ENCODE peak calls at places on chromosomes 3 and 15, in ten cellular contexts. L is mesothelial cell of epicardium, M is esophagus squamous epithelium, N is stomach, X is HL-60, P is neural progenitor cell, S is upper lobe of right lung, Y is body of pancreas, J is fibroblast of villous mesenchyme, G is WERI-Rb-1. R is an unnamed sample.

GRCh38 chr15:39685999-39686613 is 96.5 kb downstream of the FSIP1 start:
- DNase-seq in L (no peak), M (no peak), N (no peak), X (peak), P (peak), S (no peak), Y (peak), J (peak), G (peak), R (peak)

GRCh38 chr3:110343376-110343775 is 728.2 kb upstream of the NECTIN3 start:
- DNase-seq in L (no peak), M (no peak), N (no peak), X (no peak), P (peak), S (no peak), Y (no peak), J (peak), G (peak), R (no peak)

GRCh38 chr15:48833526-48833925 is 22.7 kb upstream of the CEP152 start:
- DNase-seq in L (no peak), M (no peak), N (no peak), X (no peak), P (no peak), S (no peak), Y (no peak), J (no peak), G (no peak), R (no peak)

GRCh38 chr15:66566963-66567531 is 1.2 kb upstream of the LCTL start:
- DNase-seq in L (peak), M (no peak), N (peak), X (peak), P (peak), S (peak), Y (peak), J (peak), G (peak), R (peak)

GRCh38 chr15:61205427-61205826 is 23.7 kb downstream of the RORA start:
- DNase-seq in L (no peak), M (no peak), N (no peak), X (no peak), P (no peak), S (no peak), Y (no peak), J (no peak), G (no peak), R (no peak)

GRCh38 chr3:46549989-46550388 is 16.1 kb downstream of the LRRC2 start:
- DNase-seq in L (no peak), M (no peak), N (no peak), X (peak), P (no peak), S (no peak), Y (no peak), J (no peak), G (no peak), R (no peak)

GRCh38 chr3:13142552-13143380 is 69.5 kb upstream of the IQSEC1 start:
- DNase-seq in L (no peak), M (no peak), N (no peak), X (no peak), P (no peak), S (peak), Y (no peak), J (no peak), G (no peak), R (no peak)

GRCh38 chr15:63156708-63157065 is 590 bp downstream of the RPS27L start:
- DNase-seq in L (no peak), M (no peak), N (no peak), X (peak), P (peak), S (no peak), Y (peak), J (peak), G (peak), R (peak)

GRCh38 chr3:60935709-60936108 is 315.5 kb downstream of the FHIT start:
- DNase-seq in L (no peak), M (no peak), N (no peak), X (no peak), P (no peak), S (no peak), Y (no peak), J (peak), G (no peak), R (no peak)

GRCh38 chr3:45035441-45036301 is 9.6 kb downstream of the CLEC3B start:
- DNase-seq in L (no peak), M (no peak), N (no peak), X (no peak), P (peak), S (peak), Y (no peak), J (peak), G (no peak), R (no peak)

GRCh38 chr3:114565201-114565600 is 271.4 kb downstream of the TIGIT start:
- DNase-seq in L (no peak), M (no peak), N (no peak), X (no peak), P (no peak), S (no peak), Y (peak), J (peak), G (no peak), R (no peak)

GRCh38 chr15:70328137-70329115 is 230.7 kb upstream of the TLE3 start:
- DNase-seq in L (no peak), M (no peak), N (no peak), X (peak), P (no peak), S (no peak), Y (peak), J (peak), G (no peak), R (peak)

GRCh38 chr15:92438471-92438870 is 44.8 kb downstream of the ST8SIA2 start:
- DNase-seq in L (no peak), M (no peak), N (no peak), X (no peak), P (no peak), S (no peak), Y (no peak), J (no peak), G (no peak), R (no peak)

GRCh38 chr15:35014265-35014664 is 26.2 kb upstream of the ZNF770 start:
- DNase-seq in L (no peak), M (no peak), N (no peak), X (no peak), P (no peak), S (no peak), Y (no peak), J (no peak), G (no peak), R (no peak)

GRCh38 chr3:169744332-169745054 is 20.4 kb downstream of the TERC start:
- DNase-seq in L (no peak), M (no peak), N (no peak), X (no peak), P (peak), S (no peak), Y (no peak), J (peak), G (no peak), R (no peak)

GRCh38 chr15:52528465-52529288 is at the start of gene MYO5A:
- DNase-seq in L (peak), M (peak), N (peak), X (peak), P (peak), S (peak), Y (peak), J (peak), G (peak), R (peak)

GRCh38 chr15:41607033-41607432 is 48.0 kb downstream of the TYRO3 start:
- DNase-seq in L (no peak), M (no peak), N (no peak), X (no peak), P (no peak), S (no peak), Y (no peak), J (peak), G (no peak), R (no peak)

GRCh38 chr3:42090973-42091731 is at the start of gene TRAK1:
- DNase-seq in L (no peak), M (no peak), N (no peak), X (no peak), P (no peak), S (no peak), Y (no peak), J (peak), G (no peak), R (no peak)

GRCh38 chr3:151976211-151977050 is 103.0 kb downstream of the SUCNR1 start:
- DNase-seq in L (no peak), M (no peak), N (no peak), X (no peak), P (no peak), S (no peak), Y (peak), J (peak), G (no peak), R (no peak)

GRCh38 chr3:65751123-65751700 is 287.5 kb downstream of the MAGI1 start:
- DNase-seq in L (no peak), M (no peak), N (peak), X (peak), P (peak), S (no peak), Y (peak), J (peak), G (peak), R (peak)

GRCh38 chr3:122621112-122621511 is 43.7 kb downstream of the PARP15 start:
- DNase-seq in L (no peak), M (no peak), N (no peak), X (no peak), P (no peak), S (no peak), Y (no peak), J (no peak), G (no peak), R (peak)

GRCh38 chr3:3739345-3740060 is 59.7 kb upstream of the LRRN1 start:
- DNase-seq in L (no peak), M (no peak), N (no peak), X (no peak), P (peak), S (no peak), Y (no peak), J (no peak), G (no peak), R (no peak)

GRCh38 chr3:101182734-101183133 is 137.6 kb downstream of the IMPG2 start:
- DNase-seq in L (no peak), M (no peak), N (no peak), X (no peak), P (no peak), S (no peak), Y (no peak), J (peak), G (no peak), R (no peak)

GRCh38 chr3:137760341-137761098 is 3.6 kb upstream of the SOX14 start:
- DNase-seq in L (no peak), M (no peak), N (no peak), X (no peak), P (peak), S (no peak), Y (no peak), J (no peak), G (no peak), R (no peak)

GRCh38 chr3:190261015-190261414 is 61.2 kb downstream of the CLDN1 start:
- DNase-seq in L (no peak), M (no peak), N (no peak), X (no peak), P (no peak), S (no peak), Y (no peak), J (peak), G (no peak), R (no peak)

GRCh38 chr15:76449455-76449854 is 112.9 kb downstream of the ISL2 start:
- DNase-seq in L (no peak), M (no peak), N (no peak), X (no peak), P (no peak), S (no peak), Y (no peak), J (no peak), G (no peak), R (no peak)

GRCh38 chr3:79211588-79212359 is 556.0 kb downstream of the ROBO1 start:
- DNase-seq in L (no peak), M (no peak), N (no peak), X (no peak), P (peak), S (no peak), Y (no peak), J (no peak), G (no peak), R (no peak)

GRCh38 chr3:110149763-110150162 is 812.4 kb upstream of the DPPA4 start:
- DNase-seq in L (no peak), M (no peak), N (no peak), X (no peak), P (no peak), S (no peak), Y (no peak), J (no peak), G (no peak), R (no peak)

GRCh38 chr3:138442996-138443395 is 8.6 kb downstream of the ESYT3 start:
- DNase-seq in L (no peak), M (no peak), N (no peak), X (no peak), P (no peak), S (no peak), Y (no peak), J (no peak), G (no peak), R (no peak)

GRCh38 chr3:62201438-62202035 is 171.8 kb downstream of the FEZF2 start:
- DNase-seq in L (no peak), M (no peak), N (no peak), X (no peak), P (peak), S (no peak), Y (no peak), J (peak), G (no peak), R (peak)

GRCh38 chr3:53493997-53494791 is at the start of gene CACNA1D:
- DNase-seq in L (peak), M (no peak), N (peak), X (no peak), P (peak), S (peak), Y (peak), J (no peak), G (peak), R (peak)

GRCh38 chr15:64580696-64581407 is 120.5 kb downstream of the ZNF609 start:
- DNase-seq in L (no peak), M (no peak), N (no peak), X (no peak), P (no peak), S (no peak), Y (no peak), J (no peak), G (no peak), R (no peak)

GRCh38 chr3:13494463-13495350 is 14.6 kb downstream of the HDAC11 start:
- DNase-seq in L (no peak), M (no peak), N (no peak), X (peak), P (peak), S (peak), Y (no peak), J (peak), G (no peak), R (no peak)

GRCh38 chr15:98658831-98659699 is 10.7 kb downstream of the IGF1R start:
- DNase-seq in L (no peak), M (no peak), N (no peak), X (peak), P (peak), S (no peak), Y (peak), J (peak), G (peak), R (peak)

GRCh38 chr3:181699171-181699903 is 12.4 kb upstream of the SOX2 start:
- DNase-seq in L (no peak), M (no peak), N (no peak), X (no peak), P (peak), S (no peak), Y (no peak), J (no peak), G (no peak), R (no peak)

GRCh38 chr3:171314341-171314740 is 145.9 kb downstream of the TNIK start:
- DNase-seq in L (no peak), M (no peak), N (no peak), X (no peak), P (no peak), S (no peak), Y (no peak), J (no peak), G (no peak), R (no peak)

GRCh38 chr3:114499986-114500385 is 206.2 kb downstream of the TIGIT start:
- DNase-seq in L (no peak), M (no peak), N (no peak), X (no peak), P (no peak), S (no peak), Y (no peak), J (peak), G (no peak), R (no peak)

GRCh38 chr3:14764331-14765064 is 54.3 kb upstream of the FGD5 start:
- DNase-seq in L (no peak), M (no peak), N (no peak), X (no peak), P (no peak), S (peak), Y (no peak), J (no peak), G (no peak), R (no peak)

GRCh38 chr3:186132487-186132886 is 23.6 kb upstream of the ETV5 start:
- DNase-seq in L (no peak), M (no peak), N (no peak), X (no peak), P (no peak), S (no peak), Y (no peak), J (no peak), G (no peak), R (no peak)

GRCh38 chr3:162147996-162148395 is 651.4 kb downstream of the OTOL1 start:
- DNase-seq in L (no peak), M (no peak), N (no peak), X (no peak), P (no peak), S (no peak), Y (no peak), J (no peak), G (no peak), R (no peak)
- TF ChIP-seq CTCF in L (no peak), M (no peak), N (no peak), X (no peak), P (no peak), S (no peak), Y (no peak), J (no peak), G (no peak), R (no peak)

GRCh38 chr3:141789281-141789680 is 26.1 kb downstream of the GRK7 start:
- DNase-seq in L (no peak), M (no peak), N (no peak), X (no peak), P (no peak), S (no peak), Y (no peak), J (no peak), G (no peak), R (no peak)
- TF ChIP-seq CTCF in L (no peak), M (no peak), N (no peak), X (no peak), P (no peak), S (no peak), Y (no peak), J (no peak), G (no peak), R (no peak)

GRCh38 chr3:72811551-72811950 is 36.7 kb downstream of the SHQ1 start:
- DNase-seq in L (no peak), M (no peak), N (no peak), X (no peak), P (no peak), S (no peak), Y (no peak), J (no peak), G (no peak), R (no peak)
- TF ChIP-seq CTCF in L (no peak), M (peak), N (no peak), X (no peak), P (peak), S (no peak), Y (no peak), J (peak), G (no peak), R (no peak)

GRCh38 chr3:177905895-177906511 is 630.2 kb upstream of the KCNMB2 start:
- DNase-seq in L (no peak), M (no peak), N (no peak), X (no peak), P (peak), S (no peak), Y (peak), J (peak), G (no peak), R (no peak)
- TF ChIP-seq CTCF in L (no peak), M (no peak), N (no peak), X (no peak), P (no peak), S (peak), Y (no peak), J (peak), G (no peak), R (no peak)

GRCh38 chr3:22731901-22732300 is 471.2 kb upstream of the UBE2E2 start:
- DNase-seq in L (no peak), M (no peak), N (no peak), X (no peak), P (no peak), S (no peak), Y (no peak), J (no peak), G (no peak), R (no peak)

GRCh38 chr3:22729981-22730380 is 473.1 kb upstream of the UBE2E2 start:
- DNase-seq in L (no peak), M (no peak), N (no peak), X (no peak), P (no peak), S (no peak), Y (no peak), J (no peak), G (no peak), R (no peak)

GRCh38 chr3:22729212-22729611 is 473.9 kb upstream of the UBE2E2 start:
- DNase-seq in L (no peak), M (no peak), N (no peak), X (no peak), P (no peak), S (no peak), Y (no peak), J (no peak), G (no peak), R (no peak)

GRCh38 chr3:22730701-22731100 is 472.4 kb upstream of the UBE2E2 start:
- DNase-seq in L (no peak), M (no peak), N (no peak), X (no peak), P (no peak), S (no peak), Y (no peak), J (no peak), G (no peak), R (no peak)

DNA sequence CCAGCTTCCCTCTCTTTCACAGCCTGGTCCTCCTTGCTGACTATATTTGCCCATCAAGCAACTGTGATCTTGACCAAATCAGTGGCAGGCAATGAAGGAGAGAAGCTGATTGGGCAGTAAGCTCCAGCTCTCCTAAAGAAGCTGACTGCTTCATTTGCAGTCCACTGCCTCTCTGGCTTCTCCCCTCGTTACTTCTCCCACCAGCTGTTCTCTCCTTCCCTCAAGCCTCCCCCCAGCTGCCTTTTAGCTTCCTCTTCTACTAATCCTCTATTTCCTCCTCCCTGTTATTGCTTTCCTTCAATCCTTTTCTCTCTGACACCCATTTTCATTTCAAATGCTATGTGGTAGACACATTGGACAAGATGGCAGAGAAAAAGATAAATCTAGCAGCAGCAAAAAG is 474.7 kb upstream of the UBE2E2 start:
- DNase-seq in L (no peak), M (no peak), N (no peak), X (no peak), P (no peak), S (no peak), Y (no peak), J (no peak), G (peak), R (no peak)
- TF ChIP-seq CTCF in L (no peak), M (no peak), N (no peak), X (no peak), P (no peak), S (no peak), Y (no peak), J (no peak), G (no peak), R (no peak)

GRCh38 chr15:58517252-58517681 is 85.5 kb downstream of the LIPC start:
- DNase-seq in L (no peak), M (no peak), N (no peak), X (no peak), P (no peak), S (no peak), Y (no peak), J (no peak), G (no peak), R (no peak)
- TF ChIP-seq CTCF in L (no peak), M (peak), N (no peak), X (no peak), P (peak), S (no peak), Y (no peak), J (peak), G (peak), R (no peak)

GRCh38 chr15:90932660-90932991 is 277 bp upstream of the HDDC3 start:
- DNase-seq in L (no peak), M (no peak), N (no peak), X (no peak), P (no peak), S (no peak), Y (no peak), J (no peak), G (no peak), R (no peak)
- TF ChIP-seq CTCF in L (no peak), M (no peak), N (no peak), X (no peak), P (no peak), S (no peak), Y (no peak), J (no peak), G (no peak), R (no peak)

GRCh38 chr3:119781330-119782198 is at the start of gene NR1I2:
- DNase-seq in L (no peak), M (no peak), N (no peak), X (no peak), P (no peak), S (no peak), Y (no peak), J (no peak), G (no peak), R (no peak)
- TF ChIP-seq CTCF in L (no peak), M (no peak), N (no peak), X (no peak), P (peak), S (no peak), Y (no peak), J (no peak), G (no peak), R (no peak)

R was measured in GM13976.